ENCODE peak calls at places on chromosomes 13 and 19, in ten cellular contexts. U is neural progenitor cell, D is prostate gland, C is AG04449, R is BJ, K is right atrium auricular region, G is transverse colon, O is ovary, B is epithelial cell of esophagus, T is foreskin fibroblast. F is an unnamed sample.

GRCh38 chr19:40366697-40367561 is 18.4 kb downstream of the PLD3 start:
- DNase-seq in R (no peak), K (no peak), C (no peak), U (peak; percentile 72), T (no peak), D (no peak), O (no peak), G (no peak), B (no peak), F (no peak)

GRCh38 chr13:73676550-73677040 is 457.6 kb downstream of the KLF12 start:
- DNase-seq in C (no peak), D (no peak), O (no peak), U (no peak), G (no peak), B (no peak), R (no peak), T (no peak), K (no peak), F (no peak)

GRCh38 chr19:18259848-18260247 is 14.4 kb downstream of the IQCN start:
- DNase-seq in R (no peak), B (no peak), C (no peak), U (no peak), T (no peak), K (no peak), G (no peak), O (no peak), D (no peak), F (no peak)

GRCh38 chr13:99959127-99959529 is 12.4 kb downstream of the ZIC5 start:
- DNase-seq in B (no peak), U (peak; percentile 59), O (no peak), R (no peak), G (no peak), C (no peak), K (no peak), T (no peak), D (no peak), F (no peak)

GRCh38 chr13:60398949-60399589 is 2.0 kb downstream of the TDRD3 start:
- DNase-seq in C (no peak), T (no peak), D (no peak), R (no peak), O (no peak), K (no peak), B (no peak), U (no peak), G (peak; percentile 20), F (no peak)

GRCh38 chr13:98998831-98999634 is 21.2 kb upstream of the DOCK9 start:
- DNase-seq in U (no peak), K (no peak), T (peak; percentile 71), G (no peak), O (peak; percentile 34), C (no peak), B (no peak), R (no peak), D (no peak), F (no peak)

GRCh38 chr13:64716936-64717335 is 2513.2 kb downstream of the PCDH9 start:
- DNase-seq in T (no peak), O (no peak), B (no peak), C (no peak), U (no peak), K (no peak), G (no peak), R (no peak), D (no peak), F (no peak)

GRCh38 chr13:35826626-35827254 is 304.4 kb downstream of the DCLK1 start:
- DNase-seq in D (no peak), O (no peak), G (no peak), K (no peak), U (no peak), T (no peak), B (no peak), C (no peak), R (no peak), F (no peak)

GRCh38 chr19:325173-325936 is 19.2 kb downstream of the MIER2 start:
- DNase-seq in O (no peak), C (no peak), B (no peak), G (no peak), T (no peak), K (no peak), U (no peak), R (no peak), D (no peak), F (no peak)

GRCh38 chr13:24693862-24694471 is 13.8 kb downstream of the ATP12A start:
- DNase-seq in G (peak; percentile 36), R (no peak), U (peak; percentile 86), O (no peak), K (no peak), B (peak; percentile 77), D (peak; percentile 53), T (peak; percentile 28), C (no peak), F (no peak)

GRCh38 chr13:94829801-94830200 is 117.5 kb upstream of the SOX21 start:
- DNase-seq in D (no peak), C (no peak), O (no peak), B (no peak), R (no peak), G (no peak), T (no peak), K (no peak), U (no peak), F (no peak)

DNA sequence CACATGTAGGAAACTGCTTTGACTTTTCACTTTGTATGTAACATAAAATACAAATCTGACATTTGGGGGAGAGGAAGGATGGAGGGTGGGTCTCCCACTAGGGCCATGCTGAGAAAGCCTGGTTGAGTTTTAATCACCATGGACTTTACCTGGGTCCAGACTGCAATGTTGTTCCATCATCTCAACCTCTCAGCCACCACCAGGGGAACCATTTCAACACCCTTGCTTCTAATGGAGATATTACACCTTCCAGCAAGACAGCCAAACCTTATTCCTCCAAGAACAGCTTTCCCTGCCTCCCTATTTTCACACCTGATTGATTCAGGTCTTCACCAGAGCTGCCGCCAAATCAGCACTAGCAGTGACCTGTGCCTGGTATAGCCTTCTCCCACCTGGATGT is 56.0 kb downstream of the ZAR1L start:
- DNase-seq in B (no peak), K (no peak), C (no peak), O (no peak), G (no peak), D (no peak), U (no peak), R (no peak), T (no peak), F (no peak)
- TF ChIP-seq CTCF in B (peak; percentile 38), K (peak; percentile 37), C (no peak), O (no peak), G (peak; percentile 17), D (no peak), U (peak; percentile 29), R (no peak), T (no peak), F (peak; percentile 10)

GRCh38 chr19:50315773-50316448 is 13.3 kb downstream of the KCNC3 start:
- DNase-seq in O (no peak), C (no peak), U (peak; percentile 83), B (no peak), T (no peak), K (no peak), D (no peak), G (no peak), R (no peak), F (no peak)

GRCh38 chr19:50312967-50313811 is 16.0 kb downstream of the KCNC3 start:
- DNase-seq in K (no peak), T (no peak), D (no peak), R (no peak), U (no peak), O (no peak), G (no peak), C (no peak), B (no peak), F (no peak)

GRCh38 chr19:50317115-50317514 is 12.1 kb downstream of the KCNC3 start:
- DNase-seq in C (no peak), R (no peak), U (no peak), G (no peak), D (no peak), B (no peak), O (no peak), T (no peak), K (no peak), F (no peak)

GRCh38 chr19:50313812-50314536 is 15.2 kb downstream of the KCNC3 start:
- DNase-seq in U (peak; percentile 43), G (no peak), O (no peak), T (no peak), B (no peak), D (no peak), C (no peak), R (no peak), K (no peak), F (no peak)

GRCh38 chr19:50314724-50315700 is 14.2 kb downstream of the KCNC3 start:
- DNase-seq in G (no peak), O (no peak), D (no peak), R (no peak), K (no peak), T (no peak), C (no peak), U (peak; percentile 62), B (no peak), F (no peak)
- H3K4me3 ChIP-seq in G (no peak overlapping the region), O (no peak overlapping the region), D (no peak overlapping the region), R (no peak overlapping the region), K (peak overlapping the region; percentile 37), T (no peak overlapping the region), C (no peak overlapping the region), U (peak overlapping the region; percentile 61), B (no peak overlapping the region), F (no peak overlapping the region)

GRCh38 chr19:12400618-12401502 is at the start of gene ZNF799:
- DNase-seq in G (peak; percentile 98), D (peak; percentile 99), T (peak; percentile 95), R (peak; percentile 81), K (peak; percentile 99), U (peak; percentile 95), C (peak; percentile 59), O (peak; percentile 95), B (peak; percentile 100), F (peak; percentile 83)
- TF ChIP-seq CTCF in G (no peak), D (no peak), T (no peak), R (no peak), K (peak; percentile 39), U (peak; percentile 20), C (no peak), O (no peak), B (no peak), F (no peak)

GRCh38 chr19:35755550-35756371 is 1.1 kb downstream of the HSPB6 start:
- DNase-seq in T (peak; percentile 86), G (peak; percentile 79), C (no peak), O (peak; percentile 95), K (peak; percentile 94), R (no peak), U (peak; percentile 47), D (peak; percentile 38), B (peak; percentile 55), F (no peak)
- H3K4me3 ChIP-seq in T (peak overlapping the region; percentile 77), G (peak overlapping the region; percentile 90), C (peak overlapping the region; percentile 65), O (peak overlapping the region; percentile 37), K (peak overlapping the region; percentile 93), R (peak overlapping the region; percentile 52), U (peak overlapping the region; percentile 89), D (peak overlapping the region; percentile 97), B (peak overlapping the region; percentile 28), F (peak overlapping the region; percentile 97)

GRCh38 chr19:38718747-38719543 is 25.3 kb downstream of the CAPN12 start:
- DNase-seq in T (no peak), D (no peak), K (no peak), C (no peak), G (no peak), O (no peak), U (peak; percentile 44), R (no peak), B (no peak), F (no peak)
- TF ChIP-seq CTCF in T (peak; percentile 56), D (peak; percentile 36), K (peak; percentile 48), C (peak; percentile 51), G (no peak), O (no peak), U (peak; percentile 48), R (peak; percentile 59), B (peak; percentile 61), F (peak; percentile 54)